ENCODE peak calls at places on chromosomes 11 and 22, in five cellular contexts. One of them, this sample, is unnamed.

GRCh38 chr11:122556605-122557004 is 98.9 kb upstream of the UBASH3B start:
- DNase-seq in tibial nerve: no peak
- DNase-seq in IMR-90: no peak
- DNase-seq in A549: no peak
- DNase-seq in body of pancreas: no peak
- DNase-seq in this sample: no peak

GRCh38 chr11:47143322-47143721 is 33.4 kb downstream of the ARFGAP2 start:
- DNase-seq in tibial nerve: peak
- DNase-seq in IMR-90: peak
- DNase-seq in body of pancreas: peak
- DNase-seq in A549: no peak
- DNase-seq in this sample: no peak

GRCh38 chr11:86442827-86443226 is 68.1 kb downstream of the CCDC81 start:
- DNase-seq in IMR-90: no peak
- DNase-seq in body of pancreas: no peak
- DNase-seq in tibial nerve: no peak
- DNase-seq in A549: no peak
- DNase-seq in this sample: no peak

GRCh38 chr11:114180301-114181055 is 115.7 kb upstream of the NNMT start:
- DNase-seq in IMR-90: no peak
- DNase-seq in tibial nerve: no peak
- DNase-seq in A549: peak
- DNase-seq in body of pancreas: peak
- DNase-seq in this sample: no peak

GRCh38 chr11:126340960-126341709 is 14.4 kb upstream of the ST3GAL4 start:
- DNase-seq in body of pancreas: no peak
- DNase-seq in A549: no peak
- DNase-seq in tibial nerve: no peak
- DNase-seq in IMR-90: no peak
- DNase-seq in this sample: no peak

GRCh38 chr22:39617342-39617741 is 46.8 kb downstream of the CACNA1I start:
- DNase-seq in A549: no peak
- DNase-seq in tibial nerve: no peak
- DNase-seq in IMR-90: no peak
- DNase-seq in body of pancreas: no peak
- DNase-seq in this sample: no peak

GRCh38 chr11:66280428-66280827 is 2.5 kb downstream of the CNIH2 start:
- DNase-seq in IMR-90: no peak
- DNase-seq in A549: no peak
- DNase-seq in body of pancreas: no peak
- DNase-seq in tibial nerve: no peak
- DNase-seq in this sample: no peak

GRCh38 chr11:27694992-27695391 is 5.3 kb downstream of the BDNF start:
- DNase-seq in tibial nerve: no peak
- DNase-seq in IMR-90: no peak
- DNase-seq in body of pancreas: no peak
- DNase-seq in A549: peak
- DNase-seq in this sample: no peak

GRCh38 chr11:34552270-34552669 is 38.7 kb upstream of the ELF5 start:
- DNase-seq in tibial nerve: no peak
- DNase-seq in IMR-90: no peak
- DNase-seq in body of pancreas: peak
- DNase-seq in A549: no peak
- DNase-seq in this sample: no peak

GRCh38 chr22:44753189-44754042 is 1.0 kb downstream of the ARHGAP8 start:
- DNase-seq in A549: no peak
- DNase-seq in body of pancreas: peak
- DNase-seq in IMR-90: peak
- DNase-seq in tibial nerve: no peak
- DNase-seq in this sample: no peak

GRCh38 chr22:31302021-31302420 is 9.7 kb upstream of the PIK3IP1 start:
- DNase-seq in tibial nerve: no peak
- DNase-seq in IMR-90: no peak
- DNase-seq in body of pancreas: no peak
- DNase-seq in A549: no peak
- DNase-seq in this sample: no peak

GRCh38 chr11:78417175-78417887 is at the start of gene GAB2:
- DNase-seq in body of pancreas: peak
- DNase-seq in tibial nerve: no peak
- DNase-seq in IMR-90: no peak
- DNase-seq in A549: no peak
- DNase-seq in this sample: no peak

GRCh38 chr11:91804057-91804456 is 420.6 kb upstream of the FAT3 start:
- DNase-seq in body of pancreas: no peak
- DNase-seq in tibial nerve: no peak
- DNase-seq in IMR-90: no peak
- DNase-seq in A549: peak
- DNase-seq in this sample: no peak

GRCh38 chr11:99154277-99154676 is 133.5 kb downstream of the CNTN5 start:
- DNase-seq in body of pancreas: no peak
- DNase-seq in tibial nerve: no peak
- DNase-seq in A549: no peak
- DNase-seq in IMR-90: no peak
- DNase-seq in this sample: no peak

GRCh38 chr11:29300441-29300840 is 716.4 kb downstream of the KCNA4 start:
- DNase-seq in IMR-90: peak
- DNase-seq in A549: no peak
- DNase-seq in body of pancreas: no peak
- DNase-seq in tibial nerve: no peak
- DNase-seq in this sample: no peak

GRCh38 chr11:130211144-130211543 is 51.6 kb downstream of the ST14 start:
- DNase-seq in tibial nerve: no peak
- DNase-seq in IMR-90: no peak
- DNase-seq in body of pancreas: no peak
- DNase-seq in A549: no peak
- DNase-seq in this sample: no peak

GRCh38 chr11:20194470-20194869 is 34.2 kb upstream of the DBX1 start:
- DNase-seq in A549: no peak
- DNase-seq in tibial nerve: no peak
- DNase-seq in IMR-90: no peak
- DNase-seq in body of pancreas: no peak
- DNase-seq in this sample: no peak

GRCh38 chr11:20192641-20193040 is 32.4 kb upstream of the DBX1 start:
- DNase-seq in A549: no peak
- DNase-seq in tibial nerve: no peak
- DNase-seq in body of pancreas: no peak
- DNase-seq in IMR-90: no peak
- DNase-seq in this sample: no peak

GRCh38 chr11:20197881-20198280 is 37.6 kb upstream of the DBX1 start:
- DNase-seq in IMR-90: no peak
- DNase-seq in tibial nerve: no peak
- DNase-seq in A549: no peak
- DNase-seq in body of pancreas: no peak
- DNase-seq in this sample: no peak

GRCh38 chr11:20193307-20193706 is 33.0 kb upstream of the DBX1 start:
- DNase-seq in IMR-90: no peak
- DNase-seq in body of pancreas: no peak
- DNase-seq in A549: no peak
- DNase-seq in tibial nerve: no peak
- DNase-seq in this sample: no peak

GRCh38 chr11:20192151-20192550 is 31.9 kb upstream of the DBX1 start:
- DNase-seq in A549: no peak
- DNase-seq in IMR-90: no peak
- DNase-seq in body of pancreas: no peak
- DNase-seq in tibial nerve: no peak
- DNase-seq in this sample: no peak
- TF ChIP-seq CTCF in A549: no peak
- TF ChIP-seq CTCF in IMR-90: no peak
- TF ChIP-seq CTCF in body of pancreas: no peak
- TF ChIP-seq CTCF in tibial nerve: no peak
- TF ChIP-seq CTCF in this sample: no peak

GRCh38 chr22:50208939-50209892 is 8.4 kb downstream of the SELENOO start:
- DNase-seq in A549: no peak
- DNase-seq in IMR-90: no peak
- DNase-seq in tibial nerve: no peak
- DNase-seq in body of pancreas: no peak
- DNase-seq in this sample: no peak
- H3K27ac ChIP-seq in A549: no peak
- H3K27ac ChIP-seq in IMR-90: no peak
- H3K27ac ChIP-seq in tibial nerve: no peak
- H3K27ac ChIP-seq in body of pancreas: no peak
- H3K27ac ChIP-seq in this sample: no peak

GRCh38 chr11:44780940-44781631 is 54.3 kb downstream of the TSPAN18 start:
- DNase-seq in A549: no peak
- DNase-seq in body of pancreas: no peak
- DNase-seq in tibial nerve: no peak
- DNase-seq in IMR-90: peak
- DNase-seq in this sample: no peak
- TF ChIP-seq POLR2A in A549: no peak
- TF ChIP-seq POLR2A in body of pancreas: no peak
- TF ChIP-seq POLR2A in tibial nerve: no peak
- TF ChIP-seq POLR2A in IMR-90: no peak
- TF ChIP-seq POLR2A in this sample: no peak

GRCh38 chr11:76277298-76278175 is 71.2 kb upstream of the WNT11 start:
- DNase-seq in body of pancreas: no peak
- DNase-seq in IMR-90: no peak
- DNase-seq in tibial nerve: no peak
- DNase-seq in A549: no peak
- DNase-seq in this sample: no peak

GRCh38 chr11:76278526-76278925 is 72.2 kb upstream of the WNT11 start:
- DNase-seq in A549: no peak
- DNase-seq in body of pancreas: no peak
- DNase-seq in tibial nerve: no peak
- DNase-seq in IMR-90: no peak
- DNase-seq in this sample: no peak

GRCh38 chr11:76275446-76275845 is 69.1 kb upstream of the WNT11 start:
- DNase-seq in IMR-90: no peak
- DNase-seq in tibial nerve: no peak
- DNase-seq in body of pancreas: no peak
- DNase-seq in A549: no peak
- DNase-seq in this sample: no peak

GRCh38 chr11:76276773-76277155 is 70.5 kb upstream of the WNT11 start:
- DNase-seq in A549: no peak
- DNase-seq in tibial nerve: no peak
- DNase-seq in IMR-90: no peak
- DNase-seq in body of pancreas: no peak
- DNase-seq in this sample: no peak

GRCh38 chr11:76276046-76276772 is 69.9 kb upstream of the WNT11 start:
- DNase-seq in IMR-90: no peak
- DNase-seq in body of pancreas: no peak
- DNase-seq in tibial nerve: no peak
- DNase-seq in A549: no peak
- DNase-seq in this sample: no peak
- TF ChIP-seq CTCF in IMR-90: no peak
- TF ChIP-seq CTCF in body of pancreas: no peak
- TF ChIP-seq CTCF in tibial nerve: no peak
- TF ChIP-seq CTCF in A549: no peak
- TF ChIP-seq CTCF in this sample: no peak